ENCODE peak calls at places on chromosomes 4 and X, in six cellular contexts. E is AG09309, N is aorta, M is AG10803, P is body of pancreas, Q is fibroblast of lung. D is an unnamed sample.

GRCh38 chrX:28851871-28852270 is 264.6 kb downstream of the IL1RAPL1 start:
- DNase-seq in Q (no peak), N (no peak), M (no peak), P (peak), E (no peak), D (no peak)

GRCh38 chrX:65706041-65706828 is 38.8 kb downstream of the MSN start:
- DNase-seq in N (peak), E (no peak), P (peak), M (peak), Q (peak), D (no peak)

GRCh38 chr4:16129336-16129735 is 45.5 kb upstream of the PROM1 start:
- DNase-seq in N (no peak), M (no peak), P (no peak), Q (no peak), E (no peak), D (no peak)

GRCh38 chrX:114583646-114584433 is at the start of gene HTR2C:
- DNase-seq in M (no peak), Q (no peak), E (no peak), N (peak), P (no peak), D (no peak)

GRCh38 chrX:118795528-118795927 is 28.1 kb upstream of the ZCCHC12 start:
- DNase-seq in M (peak), N (no peak), Q (no peak), P (no peak), E (no peak), D (no peak)

GRCh38 chrX:115560978-115561604 is at the start of gene PLS3:
- DNase-seq in Q (peak), P (peak), N (peak), E (peak), M (peak), D (peak)

GRCh38 chrX:46582964-46583363 is 9.4 kb downstream of the CHST7 start:
- DNase-seq in P (peak), E (peak), N (no peak), Q (peak), M (peak), D (no peak)

GRCh38 chr4:151905197-151905596 is 144.4 kb upstream of the GATB start:
- DNase-seq in E (no peak), M (no peak), N (no peak), Q (no peak), P (no peak), D (no peak)

DNA sequence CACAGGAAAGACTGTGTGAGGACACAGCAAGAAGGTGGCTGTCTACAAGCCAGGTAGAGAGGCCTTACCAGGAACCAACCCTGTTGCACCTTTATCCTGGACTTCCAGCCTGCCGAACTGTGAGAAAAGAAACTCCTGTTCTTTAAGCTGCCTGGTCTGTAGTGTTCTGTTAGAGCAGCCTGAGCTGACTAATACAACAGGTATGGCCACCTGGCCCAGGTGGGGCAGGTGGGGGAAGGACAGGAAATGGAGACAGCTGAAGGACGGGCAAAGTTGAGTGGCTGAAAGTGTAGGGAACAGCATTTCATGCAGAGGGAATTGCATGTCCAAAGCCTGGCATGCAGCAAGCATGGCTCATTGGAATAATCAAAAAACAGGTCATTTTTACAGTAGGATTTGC is 35.1 kb downstream of the CYTL1 start:
- DNase-seq in E (no peak), P (no peak), Q (no peak), M (no peak), N (no peak), D (no peak)
- H3K4me3 ChIP-seq in E (no peak), P (no peak), Q (no peak), M (no peak), N (no peak), D (no peak)

GRCh38 chr4:128169245-128169644 is 108.1 kb downstream of the LARP1B start:
- DNase-seq in N (no peak), P (no peak), M (no peak), Q (no peak), E (no peak), D (no peak)
- H3K4me3 ChIP-seq in N (no peak), P (no peak), M (no peak), Q (no peak), E (no peak), D (no peak)

GRCh38 chrX:9467181-9467580 is 2.3 kb downstream of the TBL1X start:
- DNase-seq in N (no peak), M (no peak), E (no peak), Q (peak), P (no peak), D (no peak)
- H3K4me3 ChIP-seq in N (peak), M (no peak), E (no peak), Q (peak), P (no peak), D (no peak)

DNA sequence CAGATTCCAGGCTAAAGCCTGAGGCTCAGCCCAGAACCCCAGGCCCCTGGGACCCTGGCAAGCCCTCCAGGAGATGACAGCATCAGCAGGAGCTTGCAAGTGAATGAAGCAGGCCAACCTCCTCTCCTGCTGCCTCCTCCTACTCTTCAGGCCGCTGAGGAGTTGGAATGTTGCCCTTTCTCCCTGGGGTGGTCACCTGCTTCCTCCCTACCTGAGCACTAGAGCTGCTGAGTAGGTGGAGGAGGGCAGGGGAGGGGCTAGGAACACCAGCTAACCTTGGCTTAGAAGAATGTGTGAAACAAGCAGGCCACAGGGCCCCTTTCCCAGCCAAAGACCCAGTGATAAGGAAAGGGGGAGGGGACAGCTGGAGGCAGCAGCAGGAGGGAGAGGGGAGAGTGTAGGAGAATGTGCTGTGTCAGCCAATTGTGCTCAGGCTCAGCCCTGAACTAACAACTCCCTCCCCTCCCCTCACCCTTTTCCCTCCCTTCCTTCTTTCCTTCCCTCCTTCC is 58.0 kb downstream of the PJA1 start:
- DNase-seq in E (no peak), N (no peak), P (peak), M (no peak), Q (no peak), D (no peak)
- H3K4me3 ChIP-seq in E (no peak), N (no peak), P (no peak), M (no peak), Q (no peak), D (no peak)

GRCh38 chrX:109952985-109953905 is 49.7 kb upstream of the TMEM164 start:
- DNase-seq in Q (no peak), M (no peak), N (no peak), E (no peak), P (no peak), D (no peak)
- H3K4me3 ChIP-seq in Q (no peak), M (no peak), N (no peak), E (no peak), P (no peak), D (no peak)

GRCh38 chr4:84496356-84497219 is 2.5 kb downstream of the NKX6-1 start:
- DNase-seq in E (no peak), Q (no peak), P (peak), M (no peak), N (no peak), D (no peak)

GRCh38 chr4:84497835-84498202 is 1.3 kb downstream of the NKX6-1 start:
- DNase-seq in Q (no peak), M (no peak), P (no peak), N (no peak), E (no peak), D (no peak)

GRCh38 chr4:84498203-84499026 is 677 bp downstream of the NKX6-1 start:
- DNase-seq in P (peak), Q (peak), M (peak), E (no peak), N (peak), D (no peak)

GRCh38 chr4:84495448-84496221 is 3.5 kb downstream of the NKX6-1 start:
- DNase-seq in N (no peak), E (no peak), M (no peak), Q (no peak), P (peak), D (no peak)

DNA sequence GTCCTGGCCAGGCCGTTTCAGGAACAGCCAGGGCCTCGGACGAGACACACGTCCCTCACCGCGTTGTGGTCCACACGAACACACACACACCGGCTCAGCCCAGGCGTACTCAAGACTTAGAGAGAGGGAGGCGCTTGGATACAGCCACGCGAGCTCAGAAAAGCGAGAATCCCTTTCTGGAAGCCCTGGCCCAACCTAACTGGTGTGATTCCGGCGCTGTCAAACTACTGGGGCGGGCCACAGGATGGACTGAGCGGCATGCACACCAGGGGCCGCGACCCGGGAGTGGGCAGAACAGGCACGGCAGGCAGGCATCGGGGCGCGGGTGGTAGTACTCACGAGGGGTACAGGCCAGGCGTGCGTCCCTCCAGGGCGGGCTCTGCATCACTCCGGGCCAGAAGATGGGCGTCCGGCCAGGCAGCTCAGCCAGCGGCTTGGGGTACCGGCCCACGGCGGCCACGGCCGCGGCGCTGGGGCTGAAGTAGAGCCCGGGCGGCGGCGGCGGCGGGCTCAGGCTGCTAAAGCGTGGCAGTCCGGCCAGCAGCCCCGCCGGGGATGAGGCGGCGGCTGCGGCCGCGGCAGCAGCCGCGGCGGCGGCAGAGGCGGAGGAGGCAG is 1.8 kb downstream of the NKX6-1 start:
- DNase-seq in M (peak), N (no peak), Q (no peak), P (peak), E (no peak), D (no peak)
- H3K4me3 ChIP-seq in M (peak), N (peak), Q (no peak), P (no peak), E (peak), D (no peak)

DNA sequence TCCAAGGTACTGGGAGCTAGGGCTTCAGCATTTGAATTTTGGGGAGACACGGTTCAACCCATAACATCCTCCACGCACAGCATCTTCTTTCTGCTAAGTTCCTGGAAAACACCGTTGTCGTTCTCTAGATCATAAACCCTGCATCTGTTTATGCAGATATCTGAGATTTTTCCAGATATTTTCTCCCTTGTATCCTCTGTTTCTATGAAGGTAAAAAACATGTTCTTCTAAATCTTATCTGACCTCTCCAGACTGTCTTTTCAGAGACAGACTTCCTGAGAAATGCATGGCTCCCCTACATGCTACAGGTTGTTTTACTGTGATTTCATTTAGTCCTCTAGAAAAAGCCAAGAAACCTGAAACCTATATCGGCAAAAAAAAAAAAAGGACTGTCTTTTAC is 152.3 kb upstream of the KLF3 start:
- DNase-seq in N (no peak), M (no peak), P (no peak), E (no peak), Q (no peak), D (no peak)
- H3K4me3 ChIP-seq in N (no peak), M (no peak), P (no peak), E (no peak), Q (no peak), D (no peak)